ENCODE peak calls at places on chromosomes 11 and 22, in ten cellular contexts. F is KG1; I is AG09319; G is right lobe of liver; W is activated effector memory CD4-positive, alpha-beta T cell treated with anti-CD3 and anti-CD28 coated beads, Interleukin-2, amount 50 U/mL, for 16 hours; J is activated naive CD8-positive, alpha-beta T cell treated with anti-CD3 and anti-CD28 coated beads, Interleukin-2, amount 50 U/mL, for 24 hours; C is fibroblast of villous mesenchyme; M is effector CD4-positive, alpha-beta T cell; P is activated gamma-delta T cell treated with anti-CD3 and anti-CD28 coated beads, Interleukin-2, amount 50 U/mL, for 16 hours; T is Karpas-422. V is an unnamed sample.

GRCh38 chr22:23243006-23243573 is 62.8 kb downstream of the BCR start:
- DNase-seq in F (no peak), I (no peak), G (no peak), W (peak; percentile 87), J (peak; percentile 72), C (no peak), M (peak; percentile 56), P (peak; percentile 43), T (peak; percentile 87), V (no peak)

GRCh38 chr11:44096360-44097188 is 1.1 kb downstream of the EXT2 start:
- DNase-seq in F (no peak), I (no peak), G (no peak), W (no peak), J (peak; percentile 5), C (peak; percentile 20), M (no peak), P (no peak), T (peak; percentile 48), V (no peak)

GRCh38 chr22:30806391-30806861 is 111.8 kb downstream of the OSBP2 start:
- DNase-seq in F (no peak), I (no peak), G (no peak), W (no peak), J (no peak), C (peak; percentile 5), M (no peak), P (no peak), T (no peak), V (no peak)

GRCh38 chr11:33387996-33388395 is 130.8 kb downstream of the HIPK3 start:
- DNase-seq in F (no peak), I (no peak), G (no peak), W (no peak), J (no peak), C (no peak), M (no peak), P (no peak), T (peak; percentile 48), V (no peak)

GRCh38 chr11:67031791-67032561 is 9.0 kb downstream of the SYT12 start:
- DNase-seq in F (no peak), I (no peak), G (no peak), W (no peak), J (no peak), C (peak; percentile 59), M (no peak), P (no peak), T (no peak), V (no peak)

GRCh38 chr22:38697055-38697980 is 3.4 kb downstream of the JOSD1 start:
- DNase-seq in F (no peak), I (no peak), G (no peak), W (no peak), J (no peak), C (peak; percentile 44), M (no peak), P (no peak), T (no peak), V (no peak)

GRCh38 chr11:17753641-17754040 is 19.1 kb downstream of the KCNC1 start:
- DNase-seq in F (no peak), I (no peak), G (no peak), W (no peak), J (no peak), C (no peak), M (no peak), P (no peak), T (no peak), V (no peak)

GRCh38 chr22:23242473-23243001 is 62.2 kb downstream of the BCR start:
- DNase-seq in F (no peak), I (no peak), G (no peak), W (no peak), J (no peak), C (no peak), M (no peak), P (no peak), T (no peak), V (no peak)

GRCh38 chr11:60265373-60266214 is 14.9 kb upstream of the MS4A4A start:
- DNase-seq in F (peak; percentile 67), I (no peak), G (no peak), W (no peak), J (peak; percentile 28), C (peak; percentile 23), M (no peak), P (no peak), T (peak; percentile 85), V (no peak)

GRCh38 chr11:70398834-70399680 is 728 bp downstream of the CTTN start:
- DNase-seq in F (no peak), I (no peak), G (peak; percentile 52), W (no peak), J (peak; percentile 28), C (no peak), M (no peak), P (no peak), T (peak; percentile 88), V (no peak)

GRCh38 chr22:17369553-17370035 is 334 bp downstream of the CECR2 start:
- DNase-seq in F (no peak), I (no peak), G (peak; percentile 72), W (peak; percentile 69), J (peak; percentile 30), C (no peak), M (no peak), P (no peak), T (peak; percentile 70), V (no peak)

GRCh38 chr11:68127791-68128681 is 6.8 kb upstream of the CHKA start:
- DNase-seq in F (no peak), I (peak; percentile 18), G (peak; percentile 83), W (no peak), J (no peak), C (peak; percentile 86), M (no peak), P (no peak), T (no peak), V (peak; percentile 56)

GRCh38 chr11:128733440-128734115 is 39.7 kb downstream of the FLI1 start:
- DNase-seq in F (no peak), I (no peak), G (no peak), W (peak; percentile 74), J (no peak), C (peak; percentile 39), M (no peak), P (no peak), T (no peak), V (no peak)

GRCh38 chr11:34072831-34073230 is 21.3 kb downstream of the CAPRIN1 start:
- DNase-seq in F (no peak), I (no peak), G (no peak), W (no peak), J (no peak), C (no peak), M (no peak), P (no peak), T (no peak), V (no peak)

GRCh38 chr11:122405788-122406341 is 249.7 kb upstream of the UBASH3B start:
- DNase-seq in F (no peak), I (no peak), G (no peak), W (no peak), J (no peak), C (peak; percentile 26), M (no peak), P (no peak), T (no peak), V (no peak)

GRCh38 chr11:123197711-123198110 is 2.7 kb upstream of the CLMP start:
- DNase-seq in F (no peak), I (peak; percentile 63), G (no peak), W (no peak), J (peak; percentile 7), C (peak; percentile 98), M (no peak), P (no peak), T (no peak), V (no peak)

V was measured in hippocampal formation.